ENCODE peak calls at places on chromosome 1, in four cellular contexts. S, H, U and D are unnamed samples.

GRCh38 chr1:58576727-58577675 is at the start of gene TACSTD2:
- DNase-seq in S (no peak), H (no peak), U (no peak), D (peak; percentile 25)

GRCh38 chr1:202016022-202016624 is 5.7 kb downstream of the ELF3 start:
- DNase-seq in S (no peak), H (no peak), U (no peak), D (no peak)

GRCh38 chr1:207848234-207848633 is 62.7 kb downstream of the CD34 start:
- DNase-seq in S (peak; percentile 77), H (peak; percentile 64), U (peak; percentile 28), D (peak; percentile 75)

GRCh38 chr1:207815913-207816312 is 64.1 kb downstream of the CD46 start:
- DNase-seq in S (no peak), H (no peak), U (no peak), D (no peak)

GRCh38 chr1:230064283-230064682 is 2.8 kb upstream of the GALNT2 start:
- DNase-seq in S (no peak), H (no peak), U (no peak), D (no peak)

GRCh38 chr1:233197940-233198339 is 97.6 kb downstream of the PCNX2 start:
- DNase-seq in S (no peak), H (peak; percentile 61), U (no peak), D (no peak)

GRCh38 chr1:19209439-19209989 is 552 bp downstream of the UBR4 start:
- DNase-seq in S (peak; percentile 53), H (no peak), U (peak; percentile 78), D (peak; percentile 40)

GRCh38 chr1:222768592-222768991 is 31.6 kb downstream of the FAM177B start:
- DNase-seq in S (no peak), H (no peak), U (no peak), D (no peak)